ENCODE peak calls at places on chromosome 16, in nine cellular contexts. One of them, this sample, is unnamed.

GRCh38 chr16:52546291-52546941 is 527 bp downstream of the TOX3 start:
- DNase-seq in RWPE1: no peak
- DNase-seq in fibroblast of lung: no peak
- DNase-seq in CD4-positive, alpha-beta T cell: no peak
- DNase-seq in AG09309: no peak
- DNase-seq in astrocyte of the spinal cord: no peak
- DNase-seq in body of pancreas: no peak
- DNase-seq in prostate gland: no peak
- DNase-seq in astrocyte of the cerebellum: no peak
- DNase-seq in this sample: no peak

GRCh38 chr16:59702531-59702930 is 968.4 kb upstream of the GOT2 start:
- DNase-seq in astrocyte of the spinal cord: no peak
- DNase-seq in RWPE1: no peak
- DNase-seq in AG09309: no peak
- DNase-seq in body of pancreas: no peak
- DNase-seq in fibroblast of lung: no peak
- DNase-seq in prostate gland: no peak
- DNase-seq in astrocyte of the cerebellum: no peak
- DNase-seq in CD4-positive, alpha-beta T cell: no peak
- DNase-seq in this sample: no peak

GRCh38 chr16:30585022-30585399 is 486 bp downstream of the ZNF785 start:
- DNase-seq in AG09309: no peak
- DNase-seq in body of pancreas: no peak
- DNase-seq in prostate gland: no peak
- DNase-seq in CD4-positive, alpha-beta T cell: no peak
- DNase-seq in astrocyte of the cerebellum: no peak
- DNase-seq in astrocyte of the spinal cord: no peak
- DNase-seq in RWPE1: no peak
- DNase-seq in fibroblast of lung: peak; percentile 22
- DNase-seq in this sample: peak; percentile 54

GRCh38 chr16:24729967-24730815 is 740 bp downstream of the TNRC6A start:
- DNase-seq in astrocyte of the spinal cord: peak; percentile 28
- DNase-seq in RWPE1: peak; percentile 49
- DNase-seq in astrocyte of the cerebellum: no peak
- DNase-seq in prostate gland: peak; percentile 18
- DNase-seq in CD4-positive, alpha-beta T cell: peak; percentile 34
- DNase-seq in AG09309: no peak
- DNase-seq in fibroblast of lung: no peak
- DNase-seq in body of pancreas: peak; percentile 28
- DNase-seq in this sample: peak; percentile 56

GRCh38 chr16:23171234-23171948 is 11.2 kb upstream of the SCNN1G start:
- DNase-seq in fibroblast of lung: peak; percentile 27
- DNase-seq in RWPE1: peak; percentile 50
- DNase-seq in body of pancreas: no peak
- DNase-seq in CD4-positive, alpha-beta T cell: no peak
- DNase-seq in astrocyte of the spinal cord: peak; percentile 23
- DNase-seq in prostate gland: no peak
- DNase-seq in astrocyte of the cerebellum: no peak
- DNase-seq in AG09309: no peak
- DNase-seq in this sample: no peak

GRCh38 chr16:71895679-71896385 is 501 bp downstream of the IST1 start:
- DNase-seq in AG09309: no peak
- DNase-seq in body of pancreas: peak; percentile 24
- DNase-seq in astrocyte of the cerebellum: no peak
- DNase-seq in astrocyte of the spinal cord: peak; percentile 44
- DNase-seq in fibroblast of lung: peak; percentile 51
- DNase-seq in prostate gland: peak; percentile 15
- DNase-seq in CD4-positive, alpha-beta T cell: no peak
- DNase-seq in RWPE1: peak; percentile 46
- DNase-seq in this sample: peak; percentile 49

GRCh38 chr16:9075299-9076071 is 16.0 kb upstream of the HAPSTR1 start:
- DNase-seq in prostate gland: no peak
- DNase-seq in body of pancreas: no peak
- DNase-seq in astrocyte of the spinal cord: no peak
- DNase-seq in AG09309: no peak
- DNase-seq in RWPE1: no peak
- DNase-seq in CD4-positive, alpha-beta T cell: no peak
- DNase-seq in astrocyte of the cerebellum: no peak
- DNase-seq in fibroblast of lung: no peak
- DNase-seq in this sample: no peak

GRCh38 chr16:15807603-15808009 is 49.2 kb downstream of the MYH11 start:
- DNase-seq in RWPE1: no peak
- DNase-seq in astrocyte of the cerebellum: peak; percentile 12
- DNase-seq in astrocyte of the spinal cord: peak; percentile 54
- DNase-seq in CD4-positive, alpha-beta T cell: no peak
- DNase-seq in prostate gland: no peak
- DNase-seq in fibroblast of lung: peak; percentile 60
- DNase-seq in AG09309: no peak
- DNase-seq in body of pancreas: no peak
- DNase-seq in this sample: no peak

GRCh38 chr16:71669926-71670536 is 44.0 kb downstream of the MARVELD3 start:
- DNase-seq in prostate gland: no peak
- DNase-seq in body of pancreas: no peak
- DNase-seq in RWPE1: no peak
- DNase-seq in fibroblast of lung: no peak
- DNase-seq in astrocyte of the spinal cord: no peak
- DNase-seq in AG09309: no peak
- DNase-seq in CD4-positive, alpha-beta T cell: no peak
- DNase-seq in astrocyte of the cerebellum: no peak
- DNase-seq in this sample: no peak

GRCh38 chr16:2846511-2847310 is 11.3 kb downstream of the PRSS22 start:
- DNase-seq in astrocyte of the cerebellum: peak; percentile 5
- DNase-seq in CD4-positive, alpha-beta T cell: no peak
- DNase-seq in body of pancreas: no peak
- DNase-seq in AG09309: peak; percentile 63
- DNase-seq in RWPE1: peak; percentile 70
- DNase-seq in prostate gland: no peak
- DNase-seq in astrocyte of the spinal cord: peak; percentile 32
- DNase-seq in fibroblast of lung: peak; percentile 85
- DNase-seq in this sample: no peak

GRCh38 chr16:324451-325334 is 27.8 kb downstream of the AXIN1 start:
- DNase-seq in RWPE1: no peak
- DNase-seq in astrocyte of the spinal cord: no peak
- DNase-seq in body of pancreas: no peak
- DNase-seq in astrocyte of the cerebellum: no peak
- DNase-seq in AG09309: no peak
- DNase-seq in prostate gland: no peak
- DNase-seq in CD4-positive, alpha-beta T cell: peak; percentile 57
- DNase-seq in fibroblast of lung: no peak
- DNase-seq in this sample: peak; percentile 84

GRCh38 chr16:15639061-15639568 is 3.8 kb downstream of the MARF1 start:
- DNase-seq in CD4-positive, alpha-beta T cell: no peak
- DNase-seq in prostate gland: no peak
- DNase-seq in AG09309: no peak
- DNase-seq in astrocyte of the spinal cord: no peak
- DNase-seq in RWPE1: no peak
- DNase-seq in fibroblast of lung: no peak
- DNase-seq in astrocyte of the cerebellum: no peak
- DNase-seq in body of pancreas: no peak
- DNase-seq in this sample: peak; percentile 38

GRCh38 chr16:74743045-74743667 is 31.5 kb downstream of the FA2H start:
- DNase-seq in CD4-positive, alpha-beta T cell: no peak
- DNase-seq in astrocyte of the cerebellum: no peak
- DNase-seq in prostate gland: no peak
- DNase-seq in RWPE1: peak; percentile 32
- DNase-seq in AG09309: no peak
- DNase-seq in body of pancreas: no peak
- DNase-seq in fibroblast of lung: no peak
- DNase-seq in astrocyte of the spinal cord: no peak
- DNase-seq in this sample: no peak

GRCh38 chr16:21526923-21527807 is 72.2 kb upstream of the METTL9 start:
- DNase-seq in astrocyte of the cerebellum: no peak
- DNase-seq in astrocyte of the spinal cord: no peak
- DNase-seq in CD4-positive, alpha-beta T cell: no peak
- DNase-seq in body of pancreas: no peak
- DNase-seq in RWPE1: no peak
- DNase-seq in fibroblast of lung: no peak
- DNase-seq in AG09309: no peak
- DNase-seq in prostate gland: no peak
- DNase-seq in this sample: no peak

GRCh38 chr16:30651124-30652004 is 604 bp downstream of the PRR14 start:
- DNase-seq in astrocyte of the cerebellum: no peak
- DNase-seq in prostate gland: peak; percentile 50
- DNase-seq in body of pancreas: peak; percentile 71
- DNase-seq in AG09309: no peak
- DNase-seq in fibroblast of lung: peak; percentile 41
- DNase-seq in RWPE1: peak; percentile 40
- DNase-seq in CD4-positive, alpha-beta T cell: peak; percentile 49
- DNase-seq in astrocyte of the spinal cord: peak; percentile 59
- DNase-seq in this sample: peak; percentile 92

GRCh38 chr16:79188115-79188779 is 412.3 kb downstream of the MAF start:
- DNase-seq in astrocyte of the cerebellum: no peak
- DNase-seq in body of pancreas: no peak
- DNase-seq in CD4-positive, alpha-beta T cell: no peak
- DNase-seq in prostate gland: no peak
- DNase-seq in AG09309: no peak
- DNase-seq in RWPE1: no peak
- DNase-seq in astrocyte of the spinal cord: no peak
- DNase-seq in fibroblast of lung: peak; percentile 2
- DNase-seq in this sample: no peak

GRCh38 chr16:66169817-66170216 is 196.7 kb upstream of the CDH5 start:
- DNase-seq in CD4-positive, alpha-beta T cell: no peak
- DNase-seq in body of pancreas: no peak
- DNase-seq in RWPE1: no peak
- DNase-seq in AG09309: no peak
- DNase-seq in prostate gland: no peak
- DNase-seq in astrocyte of the cerebellum: no peak
- DNase-seq in astrocyte of the spinal cord: no peak
- DNase-seq in fibroblast of lung: no peak
- DNase-seq in this sample: no peak

GRCh38 chr16:66166451-66166850 is 200.0 kb upstream of the CDH5 start:
- DNase-seq in RWPE1: no peak
- DNase-seq in body of pancreas: no peak
- DNase-seq in fibroblast of lung: peak; percentile 32
- DNase-seq in astrocyte of the spinal cord: no peak
- DNase-seq in AG09309: no peak
- DNase-seq in CD4-positive, alpha-beta T cell: no peak
- DNase-seq in prostate gland: no peak
- DNase-seq in astrocyte of the cerebellum: no peak
- DNase-seq in this sample: no peak

GRCh38 chr16:66165879-66166278 is 200.6 kb upstream of the CDH5 start:
- DNase-seq in astrocyte of the spinal cord: no peak
- DNase-seq in astrocyte of the cerebellum: no peak
- DNase-seq in fibroblast of lung: no peak
- DNase-seq in RWPE1: no peak
- DNase-seq in AG09309: no peak
- DNase-seq in prostate gland: no peak
- DNase-seq in body of pancreas: no peak
- DNase-seq in CD4-positive, alpha-beta T cell: no peak
- DNase-seq in this sample: no peak

GRCh38 chr16:66168777-66169176 is 197.7 kb upstream of the CDH5 start:
- DNase-seq in astrocyte of the cerebellum: no peak
- DNase-seq in body of pancreas: no peak
- DNase-seq in fibroblast of lung: no peak
- DNase-seq in prostate gland: no peak
- DNase-seq in astrocyte of the spinal cord: no peak
- DNase-seq in RWPE1: no peak
- DNase-seq in AG09309: no peak
- DNase-seq in CD4-positive, alpha-beta T cell: no peak
- DNase-seq in this sample: no peak

GRCh38 chr16:66167564-66168291 is 198.8 kb upstream of the CDH5 start:
- DNase-seq in CD4-positive, alpha-beta T cell: no peak
- DNase-seq in fibroblast of lung: peak; percentile 96
- DNase-seq in RWPE1: no peak
- DNase-seq in body of pancreas: no peak
- DNase-seq in AG09309: no peak
- DNase-seq in astrocyte of the cerebellum: no peak
- DNase-seq in prostate gland: no peak
- DNase-seq in astrocyte of the spinal cord: no peak
- DNase-seq in this sample: no peak
- TF ChIP-seq CTCF in CD4-positive, alpha-beta T cell: no peak
- TF ChIP-seq CTCF in fibroblast of lung: peak; percentile 9
- TF ChIP-seq CTCF in RWPE1: no peak
- TF ChIP-seq CTCF in body of pancreas: no peak
- TF ChIP-seq CTCF in AG09309: peak; percentile 51
- TF ChIP-seq CTCF in astrocyte of the cerebellum: peak; percentile 30
- TF ChIP-seq CTCF in prostate gland: no peak
- TF ChIP-seq CTCF in astrocyte of the spinal cord: peak; percentile 29
- TF ChIP-seq CTCF in this sample: no peak

GRCh38 chr16:87183647-87184046 is 133.5 kb downstream of the C16orf95 start:
- DNase-seq in AG09309: no peak
- DNase-seq in body of pancreas: no peak
- DNase-seq in fibroblast of lung: no peak
- DNase-seq in prostate gland: no peak
- DNase-seq in astrocyte of the spinal cord: no peak
- DNase-seq in CD4-positive, alpha-beta T cell: no peak
- DNase-seq in astrocyte of the cerebellum: no peak
- DNase-seq in RWPE1: no peak
- DNase-seq in this sample: no peak
- TF ChIP-seq CTCF in AG09309: no peak
- TF ChIP-seq CTCF in body of pancreas: no peak
- TF ChIP-seq CTCF in fibroblast of lung: no peak
- TF ChIP-seq CTCF in prostate gland: no peak
- TF ChIP-seq CTCF in astrocyte of the spinal cord: no peak
- TF ChIP-seq CTCF in CD4-positive, alpha-beta T cell: no peak
- TF ChIP-seq CTCF in astrocyte of the cerebellum: no peak
- TF ChIP-seq CTCF in RWPE1: no peak
- TF ChIP-seq CTCF in this sample: no peak

DNA sequence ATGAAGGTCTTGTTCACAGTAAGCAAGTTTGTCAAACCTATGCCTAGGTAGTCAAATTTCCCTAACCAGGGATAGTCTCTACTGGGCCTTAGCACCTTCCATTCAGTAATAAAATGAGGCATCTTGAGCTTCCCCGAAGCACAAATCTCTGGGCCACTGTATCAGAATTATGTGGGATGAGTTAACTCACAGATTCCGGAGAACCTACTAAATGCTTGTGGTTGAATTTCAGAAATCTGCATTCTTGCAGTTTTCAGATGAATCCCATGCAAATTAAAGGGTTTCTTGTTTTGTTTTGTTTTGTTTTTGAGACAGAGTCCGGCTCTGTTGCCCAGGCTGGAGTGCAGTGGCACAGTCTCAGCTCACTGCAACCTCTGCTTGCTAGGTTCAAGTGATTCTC is 478.8 kb upstream of the HSBP1 start:
- DNase-seq in AG09309: no peak
- DNase-seq in body of pancreas: no peak
- DNase-seq in prostate gland: no peak
- DNase-seq in astrocyte of the cerebellum: no peak
- DNase-seq in astrocyte of the spinal cord: no peak
- DNase-seq in fibroblast of lung: peak; percentile 47
- DNase-seq in CD4-positive, alpha-beta T cell: no peak
- DNase-seq in RWPE1: no peak
- DNase-seq in this sample: no peak
- TF ChIP-seq CTCF in AG09309: no peak
- TF ChIP-seq CTCF in body of pancreas: no peak
- TF ChIP-seq CTCF in prostate gland: no peak
- TF ChIP-seq CTCF in astrocyte of the cerebellum: no peak
- TF ChIP-seq CTCF in astrocyte of the spinal cord: no peak
- TF ChIP-seq CTCF in fibroblast of lung: no peak
- TF ChIP-seq CTCF in CD4-positive, alpha-beta T cell: no peak
- TF ChIP-seq CTCF in RWPE1: no peak
- TF ChIP-seq CTCF in this sample: no peak

DNA sequence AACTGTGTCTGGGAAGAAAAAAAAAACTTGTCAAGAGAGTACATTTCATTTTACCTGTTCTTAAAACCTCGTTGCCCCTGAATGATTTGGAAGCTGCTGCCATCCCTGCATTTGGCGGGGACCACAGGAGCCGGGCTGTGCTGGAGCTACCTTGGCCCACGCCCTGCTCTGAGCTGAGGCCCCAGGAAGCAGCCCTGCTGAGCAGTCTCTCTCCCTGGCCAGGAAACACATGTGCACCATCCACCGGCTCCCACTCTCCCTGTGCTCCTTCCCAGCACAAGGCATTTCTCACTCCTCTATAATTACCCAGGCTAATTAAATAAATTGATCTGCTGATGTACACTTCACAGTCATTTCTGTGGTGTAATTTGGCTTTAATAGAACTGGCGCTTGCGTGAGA is 252.1 kb upstream of the EEF2KMT start:
- DNase-seq in astrocyte of the cerebellum: no peak
- DNase-seq in body of pancreas: no peak
- DNase-seq in AG09309: no peak
- DNase-seq in RWPE1: no peak
- DNase-seq in astrocyte of the spinal cord: no peak
- DNase-seq in CD4-positive, alpha-beta T cell: no peak
- DNase-seq in fibroblast of lung: no peak
- DNase-seq in prostate gland: no peak
- DNase-seq in this sample: no peak
- TF ChIP-seq CTCF in astrocyte of the cerebellum: no peak
- TF ChIP-seq CTCF in body of pancreas: no peak
- TF ChIP-seq CTCF in AG09309: no peak
- TF ChIP-seq CTCF in RWPE1: no peak
- TF ChIP-seq CTCF in astrocyte of the spinal cord: no peak
- TF ChIP-seq CTCF in CD4-positive, alpha-beta T cell: no peak
- TF ChIP-seq CTCF in fibroblast of lung: no peak
- TF ChIP-seq CTCF in prostate gland: no peak
- TF ChIP-seq CTCF in this sample: no peak

This sample was measured in GM13976.